ENCODE peak calls at places on chromosomes 3 and 15, in ten cellular contexts. P, D, A, L, I, F, G, X, B and Y are unnamed samples.

GRCh38 chr3:165339753-165340152 is 143.6 kb upstream of the SLITRK3 start:
- DNase-seq in P (no peak), D (no peak), A (no peak), L (peak), I (no peak), F (peak), G (peak), X (no peak), B (no peak), Y (peak)

GRCh38 chr3:50708620-50709019 is 33.9 kb downstream of the DOCK3 start:
- DNase-seq in P (peak), D (no peak), A (no peak), L (no peak), I (no peak), F (no peak), G (no peak), X (no peak), B (no peak), Y (no peak)

GRCh38 chr3:141237701-141238521 is 6.3 kb downstream of the PXYLP1 start:
- DNase-seq in P (peak), D (no peak), A (peak), L (no peak), I (no peak), F (no peak), G (peak), X (no peak), B (no peak), Y (no peak)

GRCh38 chr3:58683001-58683845 is 16.6 kb upstream of the FAM3D start:
- DNase-seq in P (no peak), D (peak), A (no peak), L (peak), I (no peak), F (peak), G (no peak), X (no peak), B (no peak), Y (peak)

GRCh38 chr15:49282366-49282765 is 112.3 kb downstream of the GALK2 start:
- DNase-seq in P (no peak), D (no peak), A (no peak), L (no peak), I (peak), F (peak), G (peak), X (no peak), B (no peak), Y (no peak)

GRCh38 chr3:50622881-50623280 is 5.9 kb downstream of the MAPKAPK3 start:
- DNase-seq in P (no peak), D (no peak), A (no peak), L (no peak), I (no peak), F (no peak), G (no peak), X (no peak), B (no peak), Y (no peak)

GRCh38 chr3:52926556-52926955 is 29.2 kb upstream of the STIMATE start:
- DNase-seq in P (no peak), D (no peak), A (no peak), L (no peak), I (no peak), F (no peak), G (no peak), X (no peak), B (no peak), Y (no peak)

GRCh38 chr15:45134046-45134445 is 4.3 kb downstream of the DUOX1 start:
- DNase-seq in P (no peak), D (no peak), A (no peak), L (no peak), I (no peak), F (no peak), G (no peak), X (no peak), B (no peak), Y (no peak)

GRCh38 chr3:194285024-194285858 is 65.9 kb downstream of the CPN2 start:
- DNase-seq in P (peak), D (no peak), A (no peak), L (peak), I (no peak), F (peak), G (peak), X (no peak), B (no peak), Y (no peak)

GRCh38 chr3:128113817-128114794 is 9.5 kb downstream of the RUVBL1 start:
- DNase-seq in P (peak), D (no peak), A (no peak), L (no peak), I (no peak), F (no peak), G (no peak), X (no peak), B (no peak), Y (no peak)

GRCh38 chr15:68232937-68233336 is 3.4 kb upstream of the CLN6 start:
- DNase-seq in P (no peak), D (no peak), A (peak), L (no peak), I (no peak), F (no peak), G (no peak), X (no peak), B (no peak), Y (no peak)

GRCh38 chr3:185508330-185508729 is 9.5 kb upstream of the TMEM41A start:
- DNase-seq in P (no peak), D (no peak), A (no peak), L (no peak), I (no peak), F (no peak), G (no peak), X (no peak), B (no peak), Y (no peak)

GRCh38 chr15:38035701-38036100 is 101.3 kb downstream of the TMCO5A start:
- DNase-seq in P (no peak), D (no peak), A (no peak), L (peak), I (no peak), F (peak), G (no peak), X (no peak), B (no peak), Y (no peak)

GRCh38 chr3:7734456-7734855 is 767.2 kb upstream of the LMCD1 start:
- DNase-seq in P (no peak), D (no peak), A (no peak), L (no peak), I (no peak), F (no peak), G (no peak), X (no peak), B (no peak), Y (no peak)

DNA sequence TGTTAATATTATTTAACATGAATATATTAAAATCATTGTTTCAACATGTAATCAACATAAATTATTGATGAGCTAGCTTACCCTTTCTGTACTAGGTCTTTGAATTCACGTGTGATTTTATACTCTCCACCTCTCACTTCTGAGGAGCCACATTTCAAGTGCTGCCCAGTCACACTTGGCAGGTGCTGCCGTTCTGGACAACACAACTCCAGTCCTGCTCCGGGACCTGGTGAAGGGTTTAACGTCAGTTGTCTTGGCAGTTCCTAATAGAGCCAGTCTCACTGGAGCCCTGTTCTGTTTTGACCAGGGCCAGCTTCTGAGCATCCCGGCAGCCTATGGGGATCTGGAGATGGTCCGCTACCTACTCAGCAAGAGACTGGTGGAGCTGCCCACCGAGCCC is 64.1 kb downstream of the LRRK1 start:
- DNase-seq in P (no peak), D (no peak), A (no peak), L (no peak), I (no peak), F (no peak), G (no peak), X (no peak), B (no peak), Y (no peak)
- H3K27ac ChIP-seq in P (no peak), D (no peak), A (no peak), L (no peak), I (no peak), F (no peak), G (no peak), X (no peak), B (no peak), Y (no peak)

GRCh38 chr3:156782319-156782718 is 43.8 kb upstream of the LEKR1 start:
- DNase-seq in P (no peak), D (no peak), A (no peak), L (peak), I (no peak), F (no peak), G (no peak), X (no peak), B (no peak), Y (no peak)
- H3K27ac ChIP-seq in P (no peak), D (no peak), A (no peak), L (peak), I (no peak), F (peak), G (no peak), X (no peak), B (no peak), Y (no peak)

GRCh38 chr3:42159706-42160472 is 68.7 kb downstream of the TRAK1 start:
- DNase-seq in P (no peak), D (no peak), A (peak), L (no peak), I (no peak), F (peak), G (peak), X (peak), B (peak), Y (no peak)
- H3K27ac ChIP-seq in P (no peak), D (no peak), A (no peak), L (peak), I (peak), F (no peak), G (peak), X (peak), B (peak), Y (no peak)

GRCh38 chr15:31129769-31130303 is 28.3 kb upstream of the TRPM1 start:
- DNase-seq in P (no peak), D (no peak), A (no peak), L (no peak), I (no peak), F (no peak), G (no peak), X (no peak), B (no peak), Y (no peak)

GRCh38 chr15:31131853-31132375 is 30.4 kb upstream of the TRPM1 start:
- DNase-seq in P (no peak), D (no peak), A (no peak), L (no peak), I (no peak), F (no peak), G (no peak), X (no peak), B (no peak), Y (peak)

GRCh38 chr15:31128477-31128876 is 27.0 kb upstream of the TRPM1 start:
- DNase-seq in P (no peak), D (no peak), A (no peak), L (no peak), I (no peak), F (no peak), G (no peak), X (no peak), B (no peak), Y (no peak)

GRCh38 chr15:31128919-31129768 is 27.6 kb upstream of the TRPM1 start:
- DNase-seq in P (peak), D (peak), A (peak), L (peak), I (peak), F (peak), G (peak), X (peak), B (peak), Y (peak)

DNA sequence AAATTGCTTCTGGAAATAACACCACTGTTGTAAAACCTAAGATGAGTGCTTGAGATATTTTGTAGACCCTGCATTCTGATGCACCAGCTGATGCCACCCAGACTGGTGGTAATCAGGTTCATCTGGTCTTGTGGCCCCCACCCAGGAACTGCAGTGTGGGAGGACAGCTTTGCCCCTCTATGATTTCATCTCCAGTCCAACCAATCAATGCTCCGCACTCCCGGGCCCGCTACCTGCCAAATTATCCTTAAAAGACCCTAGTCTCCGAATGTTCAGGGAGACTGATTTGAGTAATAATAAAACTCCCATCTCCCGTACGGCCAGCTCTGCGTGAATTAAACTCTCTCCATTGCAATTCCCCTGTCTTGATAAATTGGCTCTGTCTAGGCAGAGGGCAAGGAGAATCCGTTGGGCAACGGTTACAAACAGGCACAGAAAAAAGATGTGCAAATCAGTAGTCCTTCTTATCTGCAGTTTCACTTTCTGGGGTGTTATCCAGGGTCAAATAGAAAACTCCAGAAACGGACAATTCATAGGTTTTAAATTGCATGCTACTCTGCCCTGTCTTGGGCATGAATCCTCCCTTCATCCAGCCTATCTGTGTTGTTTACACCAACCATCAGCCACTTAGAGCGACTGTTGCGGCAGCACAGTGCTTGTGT is 29.2 kb upstream of the TRPM1 start:
- DNase-seq in P (no peak), D (no peak), A (no peak), L (no peak), I (no peak), F (no peak), G (no peak), X (no peak), B (no peak), Y (no peak)
- H3K27ac ChIP-seq in P (no peak), D (no peak), A (no peak), L (no peak), I (no peak), F (no peak), G (no peak), X (no peak), B (no peak), Y (no peak)

GRCh38 chr15:31398677-31399260 is 72.1 kb downstream of the KLF13 start:
- DNase-seq in P (no peak), D (no peak), A (peak), L (peak), I (no peak), F (peak), G (peak), X (no peak), B (peak), Y (no peak)
- H3K27ac ChIP-seq in P (no peak), D (peak), A (peak), L (no peak), I (no peak), F (peak), G (no peak), X (no peak), B (no peak), Y (no peak)

DNA sequence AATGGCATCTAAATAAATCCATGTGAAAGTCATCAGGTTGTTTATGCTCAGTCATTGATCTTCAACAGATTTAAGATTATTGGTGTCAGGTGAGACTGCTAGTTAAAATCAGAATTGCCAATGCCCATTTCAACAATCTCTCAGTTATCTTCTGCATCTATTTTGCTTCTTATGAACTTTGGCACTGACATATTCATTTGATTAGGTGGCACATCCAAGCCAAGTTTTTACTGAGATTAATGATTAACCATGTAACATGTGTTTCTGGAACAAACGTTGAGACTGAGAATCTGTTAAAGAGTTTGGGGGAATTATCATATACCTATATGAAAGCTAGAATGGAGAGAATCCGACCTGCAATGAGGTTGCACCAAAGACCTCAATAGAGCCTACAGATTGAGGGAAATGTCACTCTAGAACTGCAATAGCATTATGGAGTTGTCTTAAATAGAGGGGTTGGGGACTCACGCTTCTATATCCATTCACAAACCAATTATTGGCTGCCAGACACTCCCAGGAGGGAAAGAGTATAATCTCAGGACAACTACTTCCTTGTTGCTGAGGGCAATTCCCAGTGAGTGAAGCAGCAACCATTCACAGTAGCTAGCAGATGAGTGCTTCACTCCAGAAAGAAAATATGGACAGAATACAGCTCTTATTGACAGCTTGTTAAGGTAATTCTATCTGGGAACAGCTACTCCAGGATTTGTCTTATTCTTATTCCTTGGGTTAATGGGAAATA is 891.3 kb downstream of the SQOR start:
- DNase-seq in P (no peak), D (no peak), A (no peak), L (no peak), I (no peak), F (no peak), G (no peak), X (no peak), B (no peak), Y (no peak)
- H3K27ac ChIP-seq in P (no peak), D (no peak), A (no peak), L (no peak), I (no peak), F (no peak), G (no peak), X (no peak), B (no peak), Y (no peak)

GRCh38 chr3:171454026-171454425 is 6.2 kb downstream of the TNIK start:
- DNase-seq in P (no peak), D (no peak), A (no peak), L (no peak), I (no peak), F (no peak), G (no peak), X (no peak), B (no peak), Y (no peak)
- H3K27ac ChIP-seq in P (no peak), D (no peak), A (no peak), L (no peak), I (no peak), F (no peak), G (no peak), X (no peak), B (no peak), Y (no peak)

GRCh38 chr15:62606376-62607164 is 436.0 kb upstream of the TPM1 start:
- DNase-seq in P (no peak), D (no peak), A (no peak), L (peak), I (peak), F (peak), G (peak), X (no peak), B (no peak), Y (peak)

GRCh38 chr15:62605292-62605691 is 437.3 kb upstream of the TPM1 start:
- DNase-seq in P (no peak), D (no peak), A (no peak), L (no peak), I (no peak), F (no peak), G (no peak), X (no peak), B (no peak), Y (no peak)

GRCh38 chr15:62600376-62600775 is 435.3 kb upstream of the C2CD4B start:
- DNase-seq in P (no peak), D (no peak), A (no peak), L (no peak), I (no peak), F (no peak), G (peak), X (no peak), B (no peak), Y (no peak)

GRCh38 chr15:62601779-62602540 is 436.9 kb upstream of the C2CD4B start:
- DNase-seq in P (no peak), D (no peak), A (no peak), L (peak), I (no peak), F (peak), G (no peak), X (no peak), B (no peak), Y (no peak)

DNA sequence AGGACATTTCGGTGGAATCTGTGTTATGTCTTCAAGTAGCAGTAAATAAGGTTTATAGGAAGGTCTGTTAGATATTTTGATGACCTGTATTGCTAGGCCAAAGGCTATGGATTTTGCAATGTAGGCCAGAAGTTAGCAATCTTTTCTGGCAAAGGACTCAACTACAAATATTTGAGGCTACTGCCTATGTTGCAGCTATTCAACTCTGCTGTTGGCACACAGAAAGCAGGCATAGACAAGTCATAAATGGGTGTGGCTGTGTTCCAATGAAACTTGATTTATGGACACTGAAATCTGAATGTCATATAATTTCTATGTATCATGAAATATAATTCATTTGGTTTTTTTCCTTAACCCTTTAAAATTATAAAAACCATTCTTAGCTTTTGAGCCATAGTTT is 438.7 kb upstream of the C2CD4B start:
- DNase-seq in P (no peak), D (no peak), A (no peak), L (peak), I (no peak), F (peak), G (peak), X (no peak), B (no peak), Y (no peak)
- H3K27ac ChIP-seq in P (no peak), D (no peak), A (peak), L (peak), I (no peak), F (peak), G (no peak), X (no peak), B (no peak), Y (no peak)

GRCh38 chr3:12227833-12228232 is 61.0 kb upstream of the PPARG start:
- DNase-seq in P (no peak), D (no peak), A (no peak), L (peak), I (no peak), F (peak), G (peak), X (no peak), B (no peak), Y (no peak)
- H3K27ac ChIP-seq in P (no peak), D (no peak), A (no peak), L (peak), I (no peak), F (no peak), G (no peak), X (no peak), B (no peak), Y (no peak)